ENCODE peak calls at places on chromosomes 3 and 15, in four cellular contexts. R is breast epithelium, L is HCT116, J is erythroblast. O is an unnamed sample.

GRCh38 chr15:76566276-76566675 is 229.7 kb downstream of the ISL2 start:
- DNase-seq in J (no peak), L (no peak), R (no peak), O (no peak)

GRCh38 chr15:28105224-28105791 is 6.2 kb upstream of the OCA2 start:
- DNase-seq in L (no peak), J (no peak), R (no peak), O (no peak)

GRCh38 chr15:79028411-79028964 is 62.1 kb downstream of the RASGRF1 start:
- DNase-seq in R (no peak), J (peak), L (peak), O (no peak)

GRCh38 chr15:73575636-73576247 is 57.4 kb downstream of the NPTN start:
- DNase-seq in J (no peak), R (peak), L (no peak), O (no peak)

GRCh38 chr15:33064878-33065277 is 129.6 kb downstream of the FMN1 start:
- DNase-seq in R (no peak), J (no peak), L (no peak), O (no peak)

GRCh38 chr3:14646589-14647413 is 4.8 kb upstream of the CCDC174 start:
- DNase-seq in J (peak), R (no peak), L (no peak), O (no peak)

GRCh38 chr3:32383136-32383711 is 8.4 kb upstream of the CMTM7 start:
- DNase-seq in R (no peak), L (no peak), J (peak), O (no peak)

GRCh38 chr3:64321747-64322146 is 96.5 kb upstream of the PRICKLE2 start:
- DNase-seq in R (no peak), L (no peak), J (no peak), O (no peak)

DNA sequence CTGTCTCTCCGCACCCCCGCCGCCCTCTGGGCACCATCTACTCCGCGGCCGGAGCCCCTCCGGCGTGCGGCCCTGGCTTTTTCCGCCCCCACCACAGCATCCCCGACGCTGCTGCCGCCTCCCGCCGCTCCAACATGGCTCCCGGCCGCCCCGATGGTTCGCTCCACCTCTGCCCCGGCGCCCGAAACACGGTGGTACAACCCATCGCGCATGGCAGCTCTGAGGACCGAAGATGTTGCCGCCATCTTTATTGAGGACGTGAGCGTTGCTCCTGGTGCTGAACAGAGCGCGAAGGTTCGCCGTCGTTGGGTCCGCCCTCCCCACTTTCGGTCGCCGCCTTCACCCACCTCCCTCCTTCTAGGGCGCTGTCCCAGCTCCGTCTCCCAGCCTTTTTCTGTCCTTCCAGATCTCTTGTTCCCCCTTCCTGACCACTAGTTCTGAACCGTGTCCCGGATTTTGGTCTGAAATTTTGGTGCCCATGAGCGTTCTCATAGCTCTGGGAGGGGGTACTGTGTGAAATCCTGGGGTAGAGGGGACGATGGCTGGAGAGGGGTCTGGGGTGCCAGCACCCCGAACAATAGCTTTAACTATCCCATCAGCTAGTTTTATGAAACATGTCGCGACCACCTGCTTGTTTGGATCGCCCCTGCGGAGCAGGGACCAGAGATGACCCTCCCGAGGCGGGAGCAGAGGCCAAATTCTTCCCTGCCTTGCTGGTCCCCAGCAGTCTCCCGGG is at the start of gene CELSR3:
- DNase-seq in J (peak), L (peak), R (peak), O (peak)
- TF ChIP-seq POLR2A in J (no peak), L (no peak), R (no peak), O (no peak)

DNA sequence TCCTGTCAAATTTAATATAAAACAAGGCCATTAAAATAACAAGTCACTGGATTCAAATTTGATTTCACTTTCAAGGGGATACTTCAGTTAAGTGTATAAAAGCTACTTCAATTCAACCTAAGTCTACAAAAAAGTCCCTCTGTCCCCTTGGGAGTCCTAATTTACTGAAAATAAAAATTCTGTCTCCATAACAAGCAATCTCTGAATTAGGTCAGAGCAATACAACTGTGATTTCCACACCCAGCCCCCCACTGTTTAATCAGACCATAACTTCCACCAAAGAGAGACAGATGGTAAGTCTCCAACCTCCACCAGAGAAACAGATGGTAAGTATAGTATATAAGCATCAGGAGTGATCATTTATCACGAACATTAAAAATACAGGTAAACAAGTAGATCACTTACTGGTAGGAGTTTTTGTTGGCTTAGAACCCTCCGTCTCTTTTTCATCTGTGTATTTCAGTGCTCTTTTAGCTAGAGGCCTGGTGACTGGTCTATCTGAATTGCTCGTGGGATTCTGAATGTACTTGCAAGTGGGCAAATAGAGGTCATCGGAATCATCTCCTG is 12.1 kb downstream of the SGO1 start:
- DNase-seq in L (no peak), R (no peak), J (no peak), O (no peak)
- TF ChIP-seq POLR2A in L (no peak), R (no peak), J (no peak), O (no peak)

DNA sequence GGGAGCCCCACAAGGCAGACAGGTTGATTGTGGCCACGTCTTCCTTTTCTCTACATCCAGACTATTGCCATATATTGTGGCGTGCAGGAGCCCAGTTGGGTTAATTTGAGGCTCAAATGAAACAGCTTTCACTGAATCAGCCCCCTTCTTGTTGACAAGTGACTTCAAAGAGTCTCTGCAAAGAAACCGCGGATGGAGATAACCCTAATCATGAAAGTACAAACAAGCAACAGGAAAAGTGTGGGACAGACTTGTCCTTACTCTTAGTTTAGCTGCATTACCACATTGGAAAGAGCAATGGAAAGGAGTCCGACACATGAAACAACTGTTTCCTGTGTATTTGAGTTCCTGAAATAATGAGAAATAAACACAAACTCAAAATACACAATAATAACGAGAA is 3.3 kb downstream of the TMEM40 start:
- DNase-seq in R (no peak), L (no peak), J (no peak), O (no peak)
- TF ChIP-seq POLR2A in R (no peak), L (no peak), J (no peak), O (no peak)

GRCh38 chr3:141737108-141737507 is 990 bp upstream of the RNF7 start:
- DNase-seq in L (no peak), J (no peak), R (no peak), O (no peak)

GRCh38 chr3:141739731-141740130 is 1.6 kb downstream of the RNF7 start:
- DNase-seq in R (no peak), L (no peak), J (no peak), O (no peak)

GRCh38 chr3:141740349-141740748 is 2.3 kb downstream of the RNF7 start:
- DNase-seq in J (no peak), L (no peak), R (no peak), O (no peak)

GRCh38 chr3:141737828-141738635 is at the start of gene RNF7:
- DNase-seq in L (peak), J (peak), R (peak), O (peak)

GRCh38 chr3:141738636-141739363 is 702 bp downstream of the RNF7 start:
- DNase-seq in L (no peak), J (peak), R (no peak), O (no peak)
- TF ChIP-seq POLR2A in L (no peak), J (no peak), R (no peak), O (no peak)

GRCh38 chr3:157590273-157590672 is 87.1 kb upstream of the VEPH1 start:
- DNase-seq in J (no peak), L (no peak), R (no peak), O (no peak)

GRCh38 chr3:157592769-157593168 is 89.6 kb upstream of the VEPH1 start:
- DNase-seq in L (no peak), R (no peak), J (no peak), O (no peak)

GRCh38 chr3:157588386-157589060 is 85.3 kb upstream of the VEPH1 start:
- DNase-seq in L (no peak), R (no peak), J (no peak), O (no peak)

GRCh38 chr3:157586293-157586692 is 83.1 kb upstream of the VEPH1 start:
- DNase-seq in R (no peak), L (no peak), J (no peak), O (no peak)

GRCh38 chr3:157589168-157589567 is 86.0 kb upstream of the VEPH1 start:
- DNase-seq in L (no peak), J (no peak), R (no peak), O (no peak)
- TF ChIP-seq POLR2A in L (no peak), J (no peak), R (no peak), O (no peak)

GRCh38 chr3:48989796-48990635 is at the start of gene P4HTM:
- DNase-seq in R (peak), L (peak), J (peak), O (peak)
- TF ChIP-seq POLR2A in R (peak), L (peak), J (peak), O (peak)